ENCODE peak calls at places on chromosomes 11 and 22, in seven cellular contexts. W is stomach, U is suprapubic skin, H is HL-60, S is Panc1, O is sigmoid colon, N is GM12878. C is an unnamed sample.

GRCh38 chr22:31241936-31242335 is 29.8 kb downstream of the LIMK2 start:
- DNase-seq in O (no peak), W (no peak), N (no peak), S (no peak), U (no peak), H (no peak), C (no peak)

GRCh38 chr11:47216141-47216798 is 1.5 kb downstream of the DDB2 start:
- DNase-seq in N (peak; percentile 30), H (peak; percentile 43), S (no peak), W (peak; percentile 69), U (no peak), O (no peak), C (no peak)

GRCh38 chr11:69603978-69604524 is 36.9 kb upstream of the CCND1 start:
- DNase-seq in O (no peak), H (no peak), W (no peak), U (peak; percentile 21), S (no peak), N (no peak), C (no peak)

GRCh38 chr11:124970925-124971324 is 16.9 kb downstream of the CCDC15 start:
- DNase-seq in O (no peak), S (no peak), W (no peak), U (no peak), H (peak; percentile 38), N (no peak), C (no peak)

GRCh38 chr11:106988151-106988806 is 30.0 kb downstream of the GUCY1A2 start:
- DNase-seq in H (peak; percentile 22), O (no peak), W (no peak), S (no peak), N (no peak), U (no peak), C (peak; percentile 57)

GRCh38 chr11:104339383-104339831 is 175.5 kb upstream of the PDGFD start:
- DNase-seq in N (no peak), S (no peak), H (no peak), U (no peak), W (no peak), O (no peak), C (no peak)

GRCh38 chr11:93407777-93408401 is 77.3 kb downstream of the DEUP1 start:
- DNase-seq in U (no peak), O (no peak), N (no peak), W (no peak), S (no peak), H (peak; percentile 21), C (no peak)

GRCh38 chr11:34337016-34337415 is 20.8 kb downstream of the ABTB2 start:
- DNase-seq in S (no peak), N (no peak), U (no peak), O (no peak), W (no peak), H (peak; percentile 61), C (no peak)

GRCh38 chr11:15707971-15708370 is 593.2 kb downstream of the INSC start:
- DNase-seq in H (no peak), O (no peak), S (no peak), N (no peak), W (peak; percentile 72), U (no peak), C (no peak)

GRCh38 chr22:24954114-24954463 is 1.6 kb downstream of the KIAA1671 start:
- DNase-seq in S (no peak), O (no peak), N (no peak), U (no peak), W (no peak), H (no peak), C (no peak)

GRCh38 chr11:45583981-45584380 is 81.4 kb downstream of the CHST1 start:
- DNase-seq in W (no peak), H (no peak), S (no peak), N (no peak), O (no peak), U (no peak), C (no peak)

GRCh38 chr11:47523491-47524199 is 29.3 kb downstream of the CELF1 start:
- DNase-seq in U (no peak), N (no peak), W (no peak), S (peak; percentile 81), H (no peak), O (no peak), C (no peak)

GRCh38 chr22:49657974-49658550 is 169.6 kb downstream of the BRD1 start:
- DNase-seq in N (no peak), O (peak; percentile 58), H (no peak), W (no peak), U (no peak), S (no peak), C (no peak)

GRCh38 chr22:42642801-42643631 is 2.6 kb upstream of the ATP5MGL start:
- DNase-seq in U (no peak), S (no peak), H (peak; percentile 82), W (peak; percentile 60), N (no peak), O (no peak), C (no peak)

GRCh38 chr11:45658292-45658991 is 7.0 kb downstream of the CHST1 start:
- DNase-seq in W (peak; percentile 34), O (peak; percentile 90), H (no peak), N (no peak), U (no peak), S (no peak), C (no peak)

GRCh38 chr11:120221115-120221752 is 10.4 kb downstream of the OAF start:
- DNase-seq in H (no peak), S (no peak), W (peak; percentile 75), U (no peak), O (no peak), N (no peak), C (no peak)

GRCh38 chr11:78905756-78906155 is 331.1 kb upstream of the NARS2 start:
- DNase-seq in N (no peak), H (no peak), S (no peak), W (no peak), U (no peak), O (no peak), C (no peak)

GRCh38 chr11:12089041-12089440 is 21.3 kb upstream of the MICAL2 start:
- DNase-seq in U (no peak), H (no peak), S (no peak), N (no peak), O (no peak), W (no peak), C (no peak)
- H3K27ac ChIP-seq in U (no peak overlapping the region), H (no peak overlapping the region), S (peak overlapping the region; percentile 67), N (no peak overlapping the region), O (peak overlapping the region; percentile 97), W (peak overlapping the region; percentile 85), C (no peak overlapping the region)

GRCh38 chr22:28799125-28799833 is 1.1 kb downstream of the XBP1 start:
- DNase-seq in S (peak; percentile 51), H (peak; percentile 82), N (no peak), O (peak; percentile 91), U (peak; percentile 87), W (no peak), C (no peak)
- TF ChIP-seq POLR2AphosphoS5 in S (no peak), H (peak; percentile 69), N (no peak), O (peak; percentile 87), U (peak; percentile 46), W (peak; percentile 86), C (no peak)

GRCh38 chr11:74720596-74721478 is 10.4 kb downstream of the CHRDL2 start:
- DNase-seq in N (no peak), W (peak; percentile 67), O (peak; percentile 97), U (no peak), S (no peak), H (no peak), C (no peak)
- H3K27ac ChIP-seq in N (no peak overlapping the region), W (peak overlapping the region; percentile 79), O (peak overlapping the region; percentile 89), U (no peak overlapping the region), S (no peak overlapping the region), H (no peak overlapping the region), C (no peak overlapping the region)

DNA sequence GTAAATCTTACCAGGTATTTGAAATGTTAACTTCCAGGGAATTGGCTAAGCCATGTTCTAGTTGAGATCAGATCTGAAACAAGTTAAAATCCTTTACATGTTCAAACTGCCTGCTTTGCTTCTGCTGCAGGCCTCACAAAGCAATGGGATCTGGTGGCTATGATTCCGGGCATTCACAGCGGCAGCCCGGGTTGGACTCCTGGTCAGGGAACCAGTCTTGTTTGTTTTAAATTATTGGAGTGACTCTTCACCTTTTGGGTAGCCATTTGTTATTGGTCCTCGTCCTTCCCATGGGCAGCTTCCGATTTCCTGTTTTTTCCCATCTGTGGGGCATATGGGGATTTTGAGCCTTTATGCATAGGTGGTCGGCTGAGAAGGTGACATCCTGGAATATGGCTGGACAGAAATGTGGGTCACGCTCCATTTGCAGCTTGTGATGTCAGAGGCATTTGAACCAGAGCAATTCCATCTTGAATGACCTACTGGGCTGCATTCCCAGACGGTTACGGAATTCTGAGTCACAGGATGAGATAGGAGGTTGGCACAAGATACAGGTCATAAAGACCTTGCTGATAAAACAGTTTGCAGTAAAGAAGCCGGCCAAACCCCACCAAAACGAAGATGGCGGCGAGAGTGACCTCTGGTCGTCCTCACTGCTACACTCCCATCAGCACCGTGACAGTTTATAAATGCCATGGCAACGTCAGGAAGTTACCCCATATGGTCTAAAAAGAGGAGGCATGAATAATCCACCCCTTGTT is 20.1 kb upstream of the GSTP1 start:
- DNase-seq in O (peak; percentile 83), S (peak; percentile 64), H (no peak), U (no peak), W (peak; percentile 52), N (no peak), C (no peak)
- TF ChIP-seq POLR2AphosphoS5 in O (no peak), S (no peak), H (no peak), U (no peak), W (no peak), N (no peak), C (no peak)

GRCh38 chr11:29317669-29318068 is 699.2 kb downstream of the KCNA4 start:
- DNase-seq in S (no peak), W (no peak), U (no peak), N (no peak), O (no peak), H (no peak), C (no peak)

GRCh38 chr11:29321293-29322132 is 695.3 kb downstream of the KCNA4 start:
- DNase-seq in U (no peak), S (no peak), O (no peak), H (no peak), N (no peak), W (no peak), C (no peak)

GRCh38 chr11:29318134-29318845 is 698.5 kb downstream of the KCNA4 start:
- DNase-seq in S (no peak), O (no peak), W (no peak), U (no peak), H (no peak), N (no peak), C (no peak)

GRCh38 chr11:29320196-29320595 is 696.6 kb downstream of the KCNA4 start:
- DNase-seq in O (no peak), H (no peak), S (no peak), U (no peak), W (no peak), N (no peak), C (no peak)

GRCh38 chr11:29319231-29319630 is 697.6 kb downstream of the KCNA4 start:
- DNase-seq in O (no peak), N (no peak), W (no peak), U (no peak), H (no peak), S (no peak), C (no peak)
- H3K27ac ChIP-seq in O (no peak overlapping the region), N (no peak overlapping the region), W (no peak overlapping the region), U (no peak overlapping the region), H (no peak overlapping the region), S (no peak overlapping the region), C (no peak overlapping the region)

GRCh38 chr22:39613549-39613921 is 43.0 kb downstream of the CACNA1I start:
- DNase-seq in S (no peak), H (no peak), W (no peak), N (no peak), O (no peak), U (no peak), C (no peak)
- TF ChIP-seq POLR2AphosphoS5 in S (no peak), H (no peak), W (no peak), N (no peak), O (no peak), U (no peak), C (no peak)

C was measured in SK-N-MC.